ENCODE peak calls at places on chromosomes 12 and 14, in four cellular contexts. H is HCT116, F is A549, P is HL-60. J is an unnamed sample.

GRCh38 chr12:130429656-130430505 is 92.2 kb downstream of the PIWIL1 start:
- DNase-seq in H (no peak), P (no peak), F (no peak), J (no peak)

GRCh38 chr12:4280351-4281163 is 7.0 kb downstream of the CCND2 start:
- DNase-seq in F (no peak), H (no peak), P (no peak), J (no peak)

GRCh38 chr12:128323526-128323925 is 56.6 kb downstream of the TMEM132C start:
- DNase-seq in F (no peak), H (no peak), P (no peak), J (no peak)

GRCh38 chr14:68627868-68628604 is 164.8 kb downstream of the ZFP36L1 start:
- DNase-seq in H (peak; percentile 29), F (no peak), P (no peak), J (no peak)

GRCh38 chr12:98058838-98059237 is 456.6 kb upstream of the TMPO start:
- DNase-seq in P (no peak), F (no peak), H (no peak), J (no peak)

GRCh38 chr14:76917759-76918175 is 91.6 kb downstream of the LRRC74A start:
- DNase-seq in H (no peak), F (no peak), P (no peak), J (no peak)

GRCh38 chr14:23984891-23985607 is 3.7 kb upstream of the DHRS4L2 start:
- DNase-seq in H (no peak), P (peak; percentile 39), F (peak; percentile 70), J (no peak)

GRCh38 chr12:4812621-4813327 is 92.6 kb downstream of the GALNT8 start:
- DNase-seq in F (no peak), H (no peak), P (no peak), J (no peak)

GRCh38 chr12:31321565-31322228 is 4.3 kb downstream of the SINHCAF start:
- DNase-seq in H (no peak), F (no peak), P (no peak), J (no peak)

GRCh38 chr12:124381454-124382207 is 86.7 kb downstream of the RFLNA start:
- DNase-seq in P (peak; percentile 74), F (peak; percentile 93), H (no peak), J (no peak)

GRCh38 chr12:62647586-62647985 is 181.0 kb downstream of the MON2 start:
- DNase-seq in H (no peak), P (no peak), F (no peak), J (no peak)

GRCh38 chr14:68255697-68256178 is 436.2 kb downstream of the RAD51B start:
- DNase-seq in F (no peak), H (no peak), P (no peak), J (no peak)

GRCh38 chr14:61535470-61535869 is 159.8 kb upstream of the HIF1A start:
- DNase-seq in H (no peak), P (no peak), F (peak; percentile 58), J (no peak)

GRCh38 chr14:50423529-50423928 is 26.8 kb upstream of the CDKL1 start:
- DNase-seq in H (no peak), F (no peak), P (no peak), J (no peak)

GRCh38 chr12:18323159-18323558 is 61.8 kb downstream of the PIK3C2G start:
- DNase-seq in F (no peak), H (no peak), P (no peak), J (no peak)

GRCh38 chr12:5497329-5498058 is 65.6 kb downstream of the NTF3 start:
- DNase-seq in H (no peak), F (no peak), P (no peak), J (no peak)

GRCh38 chr12:117168976-117169375 is 21.3 kb downstream of the FBXO21 start:
- DNase-seq in H (no peak), P (no peak), F (no peak), J (no peak)

GRCh38 chr12:57519758-57520007 is 631 bp downstream of the DDIT3 start:
- DNase-seq in H (no peak), P (no peak), F (no peak), J (no peak)

GRCh38 chr14:102610968-102611811 is 18.7 kb downstream of the RCOR1 start:
- DNase-seq in F (no peak), H (no peak), P (no peak), J (no peak)

GRCh38 chr12:41189395-41190251 is 1.5 kb downstream of the PDZRN4 start:
- DNase-seq in F (no peak), H (no peak), P (no peak), J (no peak)

GRCh38 chr14:93929048-93929535 is 1.9 kb downstream of the FAM181A start:
- DNase-seq in F (no peak), P (no peak), H (no peak), J (no peak)

GRCh38 chr12:20376984-20377383 is 8.6 kb downstream of the PDE3A start:
- DNase-seq in P (no peak), F (peak; percentile 44), H (peak; percentile 22), J (no peak)

GRCh38 chr12:116133149-116133548 is 144.3 kb downstream of the MED13L start:
- DNase-seq in F (no peak), P (peak; percentile 63), H (no peak), J (no peak)
- TF ChIP-seq REST in F (no peak), P (no peak), H (no peak), J (no peak)

GRCh38 chr12:45989857-45990467 is 412 bp downstream of the SCAF11 start:
- DNase-seq in F (peak; percentile 63), P (no peak), H (peak; percentile 19), J (no peak)
- TF ChIP-seq REST in F (peak; percentile 42), P (no peak), H (no peak), J (no peak)

GRCh38 chr12:68610435-68611093 is at the start of gene RAP1B:
- DNase-seq in H (peak; percentile 69), P (peak; percentile 67), F (peak; percentile 91), J (no peak)
- TF ChIP-seq REST in H (no peak), P (no peak), F (no peak), J (no peak)

GRCh38 chr12:6534158-6534913 is at the start of gene GAPDH:
- DNase-seq in P (peak; percentile 92), F (peak; percentile 99), H (peak; percentile 96), J (peak; percentile 75)
- TF ChIP-seq REST in P (peak; percentile 77), F (peak; percentile 22), H (no peak), J (no peak)

DNA sequence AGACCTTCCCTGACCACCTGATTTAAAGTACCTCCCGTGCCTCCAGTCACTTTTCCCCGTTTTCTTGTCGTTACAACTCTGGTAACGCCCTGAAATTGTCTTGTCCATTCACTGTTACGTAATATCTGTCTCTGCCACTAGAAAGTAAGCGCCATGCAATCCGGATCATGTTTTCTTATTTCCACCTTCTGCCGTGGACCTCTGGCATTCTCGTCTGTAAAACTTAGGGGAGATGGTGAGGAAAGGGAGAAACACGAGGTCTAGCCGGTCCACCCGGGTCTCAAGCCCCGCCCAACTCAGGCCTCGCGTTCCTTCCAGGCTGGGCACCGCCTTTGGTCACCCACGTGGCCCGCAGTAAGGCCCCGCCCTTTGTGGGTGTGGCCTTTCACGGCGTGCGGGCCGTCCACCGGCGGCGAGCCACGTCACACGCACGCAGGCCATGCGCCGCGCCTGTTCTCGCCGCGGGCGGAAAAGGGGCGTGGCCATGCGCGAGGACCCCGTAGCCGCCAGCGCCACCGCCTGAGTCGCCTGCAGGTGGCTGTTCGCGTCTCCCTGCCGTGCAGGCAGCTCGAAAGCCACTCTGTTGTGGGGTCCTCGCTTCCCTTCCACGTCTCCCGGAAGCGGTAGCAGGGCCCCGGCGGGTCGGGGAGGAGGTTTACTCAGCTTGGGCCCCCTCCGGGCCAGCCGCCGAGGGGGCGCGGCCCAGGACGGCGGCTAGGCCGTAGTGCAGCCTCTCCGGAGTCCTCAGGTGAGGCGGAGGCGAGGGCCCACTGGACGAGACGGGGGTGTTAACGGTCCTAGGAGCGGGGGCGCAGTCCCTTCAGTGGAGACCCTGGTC is at the start of gene GOLGA5:
- DNase-seq in F (peak; percentile 99), P (peak; percentile 98), H (peak; percentile 92), J (peak; percentile 78)
- TF ChIP-seq REST in F (peak; percentile 20), P (no peak), H (no peak), J (no peak)